ENCODE peak calls at places on chromosomes 5 and 9, in seven cellular contexts. One of them, this sample, is unnamed.

GRCh38 chr5:35063386-35063785 is 15.6 kb upstream of the AGXT2 start:
- DNase-seq in NCI-H2081: no peak
- DNase-seq in T follicular helper cell: no peak
- DNase-seq in adipocyte: no peak
- DNase-seq in stimulated activated CD4-positive, alpha-beta T cell treated with anti-CD3 and anti-CD28 coated beads, Interleukin-12 subunit alpha, Interleukin-12 subunit beta, amount 100 ng/mL, for 4 hours: no peak
- DNase-seq in GM04503: no peak
- DNase-seq in MG63: no peak
- DNase-seq in this sample: no peak

GRCh38 chr9:33800886-33801285 is 5.5 kb downstream of the PRSS3 start:
- DNase-seq in NCI-H2081: no peak
- DNase-seq in T follicular helper cell: no peak
- DNase-seq in adipocyte: no peak
- DNase-seq in stimulated activated CD4-positive, alpha-beta T cell treated with anti-CD3 and anti-CD28 coated beads, Interleukin-12 subunit alpha, Interleukin-12 subunit beta, amount 100 ng/mL, for 4 hours: no peak
- DNase-seq in GM04503: no peak
- DNase-seq in MG63: peak
- DNase-seq in this sample: no peak

GRCh38 chr5:168779333-168779732 is 200.2 kb upstream of the PANK3 start:
- DNase-seq in NCI-H2081: no peak
- DNase-seq in T follicular helper cell: no peak
- DNase-seq in adipocyte: no peak
- DNase-seq in stimulated activated CD4-positive, alpha-beta T cell treated with anti-CD3 and anti-CD28 coated beads, Interleukin-12 subunit alpha, Interleukin-12 subunit beta, amount 100 ng/mL, for 4 hours: no peak
- DNase-seq in GM04503: no peak
- DNase-seq in MG63: no peak
- DNase-seq in this sample: no peak

GRCh38 chr5:41893074-41893851 is 10.9 kb upstream of the RIMOC1 start:
- DNase-seq in NCI-H2081: no peak
- DNase-seq in T follicular helper cell: no peak
- DNase-seq in adipocyte: no peak
- DNase-seq in stimulated activated CD4-positive, alpha-beta T cell treated with anti-CD3 and anti-CD28 coated beads, Interleukin-12 subunit alpha, Interleukin-12 subunit beta, amount 100 ng/mL, for 4 hours: no peak
- DNase-seq in GM04503: no peak
- DNase-seq in MG63: no peak
- DNase-seq in this sample: no peak

GRCh38 chr5:51983161-51983560 is 599.9 kb downstream of the ISL1 start:
- DNase-seq in NCI-H2081: no peak
- DNase-seq in T follicular helper cell: no peak
- DNase-seq in adipocyte: no peak
- DNase-seq in stimulated activated CD4-positive, alpha-beta T cell treated with anti-CD3 and anti-CD28 coated beads, Interleukin-12 subunit alpha, Interleukin-12 subunit beta, amount 100 ng/mL, for 4 hours: no peak
- DNase-seq in GM04503: no peak
- DNase-seq in MG63: no peak
- DNase-seq in this sample: no peak

GRCh38 chr9:129894106-129894823 is 59.0 kb downstream of the USP20 start:
- DNase-seq in NCI-H2081: no peak
- DNase-seq in T follicular helper cell: no peak
- DNase-seq in adipocyte: no peak
- DNase-seq in stimulated activated CD4-positive, alpha-beta T cell treated with anti-CD3 and anti-CD28 coated beads, Interleukin-12 subunit alpha, Interleukin-12 subunit beta, amount 100 ng/mL, for 4 hours: no peak
- DNase-seq in GM04503: no peak
- DNase-seq in MG63: no peak
- DNase-seq in this sample: no peak

GRCh38 chr5:133618141-133618540 is 5.8 kb upstream of the FSTL4 start:
- DNase-seq in NCI-H2081: no peak
- DNase-seq in T follicular helper cell: no peak
- DNase-seq in adipocyte: no peak
- DNase-seq in stimulated activated CD4-positive, alpha-beta T cell treated with anti-CD3 and anti-CD28 coated beads, Interleukin-12 subunit alpha, Interleukin-12 subunit beta, amount 100 ng/mL, for 4 hours: no peak
- DNase-seq in GM04503: no peak
- DNase-seq in MG63: no peak
- DNase-seq in this sample: no peak

GRCh38 chr5:95857185-95857945 is 34.8 kb upstream of the GLRX start:
- DNase-seq in NCI-H2081: no peak
- DNase-seq in T follicular helper cell: no peak
- DNase-seq in adipocyte: no peak
- DNase-seq in stimulated activated CD4-positive, alpha-beta T cell treated with anti-CD3 and anti-CD28 coated beads, Interleukin-12 subunit alpha, Interleukin-12 subunit beta, amount 100 ng/mL, for 4 hours: no peak
- DNase-seq in GM04503: no peak
- DNase-seq in MG63: no peak
- DNase-seq in this sample: no peak

GRCh38 chr5:168931638-168932345 is 352.6 kb upstream of the PANK3 start:
- DNase-seq in NCI-H2081: no peak
- DNase-seq in T follicular helper cell: no peak
- DNase-seq in adipocyte: peak
- DNase-seq in stimulated activated CD4-positive, alpha-beta T cell treated with anti-CD3 and anti-CD28 coated beads, Interleukin-12 subunit alpha, Interleukin-12 subunit beta, amount 100 ng/mL, for 4 hours: no peak
- DNase-seq in GM04503: peak
- DNase-seq in MG63: no peak
- DNase-seq in this sample: no peak

GRCh38 chr9:1454980-1455367 is 404.8 kb downstream of the DMRT2 start:
- DNase-seq in NCI-H2081: no peak
- DNase-seq in T follicular helper cell: no peak
- DNase-seq in adipocyte: no peak
- DNase-seq in stimulated activated CD4-positive, alpha-beta T cell treated with anti-CD3 and anti-CD28 coated beads, Interleukin-12 subunit alpha, Interleukin-12 subunit beta, amount 100 ng/mL, for 4 hours: no peak
- DNase-seq in GM04503: no peak
- DNase-seq in MG63: no peak
- DNase-seq in this sample: no peak

GRCh38 chr9:16001856-16002255 is 449.0 kb downstream of the CCDC171 start:
- DNase-seq in NCI-H2081: no peak
- DNase-seq in T follicular helper cell: no peak
- DNase-seq in adipocyte: no peak
- DNase-seq in stimulated activated CD4-positive, alpha-beta T cell treated with anti-CD3 and anti-CD28 coated beads, Interleukin-12 subunit alpha, Interleukin-12 subunit beta, amount 100 ng/mL, for 4 hours: no peak
- DNase-seq in GM04503: no peak
- DNase-seq in MG63: peak
- DNase-seq in this sample: no peak

GRCh38 chr9:131739192-131739961 is 499 bp downstream of the RAPGEF1 start:
- DNase-seq in NCI-H2081: no peak
- DNase-seq in T follicular helper cell: no peak
- DNase-seq in adipocyte: peak
- DNase-seq in stimulated activated CD4-positive, alpha-beta T cell treated with anti-CD3 and anti-CD28 coated beads, Interleukin-12 subunit alpha, Interleukin-12 subunit beta, amount 100 ng/mL, for 4 hours: peak
- DNase-seq in GM04503: no peak
- DNase-seq in MG63: peak
- DNase-seq in this sample: no peak

GRCh38 chr5:106380736-106381135 is 1290.0 kb downstream of the EFNA5 start:
- DNase-seq in NCI-H2081: no peak
- DNase-seq in T follicular helper cell: no peak
- DNase-seq in adipocyte: peak
- DNase-seq in stimulated activated CD4-positive, alpha-beta T cell treated with anti-CD3 and anti-CD28 coated beads, Interleukin-12 subunit alpha, Interleukin-12 subunit beta, amount 100 ng/mL, for 4 hours: no peak
- DNase-seq in GM04503: peak
- DNase-seq in MG63: no peak
- DNase-seq in this sample: no peak

GRCh38 chr5:152595327-152595890 is 190.3 kb upstream of the NMUR2 start:
- DNase-seq in NCI-H2081: no peak
- DNase-seq in T follicular helper cell: no peak
- DNase-seq in adipocyte: no peak
- DNase-seq in stimulated activated CD4-positive, alpha-beta T cell treated with anti-CD3 and anti-CD28 coated beads, Interleukin-12 subunit alpha, Interleukin-12 subunit beta, amount 100 ng/mL, for 4 hours: no peak
- DNase-seq in GM04503: no peak
- DNase-seq in MG63: no peak
- DNase-seq in this sample: no peak

This sample was measured in AG09319.